ENCODE peak calls at places on chromosomes 13 and 19, in seven cellular contexts. Z is H9, Q is mesothelial cell of epicardium, M is bronchial epithelial cell, W is right lobe of liver, B is spleen, Y is endothelial cell. G is an unnamed sample.
A peak's percentile ranks its signal among the peaks of the same experiment; 100 is the strongest.

GRCh38 chr13:33123066-33123940 is 107.1 kb downstream of the KL start:
- DNase-seq in W (no peak), Y (no peak), M (no peak), Z (no peak), B (no peak), Q (no peak), G (no peak)

GRCh38 chr13:24718192-24718965 is 38.2 kb downstream of the ATP12A start:
- DNase-seq in M (no peak), W (no peak), B (no peak), Q (no peak), Z (no peak), Y (no peak), G (no peak)

GRCh38 chr19:10871711-10872550 is 578 bp downstream of the CARM1 start:
- DNase-seq in Y (peak; percentile 36), M (no peak), B (peak; percentile 94), W (peak; percentile 63), Q (peak; percentile 33), Z (no peak), G (no peak)

GRCh38 chr19:55226788-55227187 is 1.8 kb downstream of the TMEM86B start:
- DNase-seq in W (no peak), M (no peak), Z (peak; percentile 22), Q (no peak), B (no peak), Y (no peak), G (no peak)

GRCh38 chr13:22102237-22102636 is 431.4 kb downstream of the FGF9 start:
- DNase-seq in M (no peak), Q (no peak), Y (no peak), Z (no peak), B (no peak), W (no peak), G (no peak)

GRCh38 chr19:1884291-1884718 is 991 bp downstream of the ABHD17A start:
- DNase-seq in Q (no peak), M (no peak), Y (no peak), B (no peak), W (no peak), Z (no peak), G (no peak)

GRCh38 chr13:63297162-63297561 is 1881.5 kb upstream of the PCDH20 start:
- DNase-seq in W (no peak), Q (no peak), Y (no peak), Z (no peak), M (no peak), B (no peak), G (no peak)

GRCh38 chr13:33610471-33611015 is 207.4 kb upstream of the RFC3 start:
- DNase-seq in M (no peak), Y (no peak), B (peak; percentile 83), Q (no peak), W (peak; percentile 85), Z (peak; percentile 84), G (peak; percentile 20)

GRCh38 chr19:12757544-12758274 is 6.1 kb downstream of the BEST2 start:
- DNase-seq in M (peak; percentile 40), W (peak; percentile 78), B (peak; percentile 92), Z (peak; percentile 95), Y (peak; percentile 90), Q (peak; percentile 58), G (peak; percentile 87)

GRCh38 chr13:25468330-25469178 is 96.8 kb downstream of the ATP8A2 start:
- DNase-seq in W (no peak), M (no peak), Q (peak; percentile 63), Z (peak; percentile 82), Y (peak; percentile 37), B (no peak), G (peak; percentile 47)

GRCh38 chr19:9858766-9859165 is 23.6 kb downstream of the PIN1 start:
- DNase-seq in M (no peak), W (no peak), B (no peak), Y (no peak), Q (no peak), Z (no peak), G (no peak)

GRCh38 chr13:65265988-65266387 is 1964.1 kb downstream of the PCDH9 start:
- DNase-seq in Z (no peak), Y (no peak), M (no peak), W (no peak), Q (no peak), B (no peak), G (no peak)

GRCh38 chr19:2391118-2391725 is 31.2 kb downstream of the TMPRSS9 start:
- DNase-seq in Y (peak; percentile 26), B (no peak), Q (no peak), Z (no peak), W (no peak), M (peak; percentile 69), G (no peak)

GRCh38 chr13:47480121-47480520 is 521.0 kb downstream of the SUCLA2 start:
- DNase-seq in B (no peak), W (no peak), Q (no peak), Z (no peak), Y (no peak), M (peak; percentile 61), G (no peak)

GRCh38 chr13:90750021-90750420 is 597.5 kb upstream of the MIR17HG start:
- DNase-seq in Q (no peak), M (no peak), Y (no peak), B (no peak), Z (no peak), W (no peak), G (no peak)

GRCh38 chr19:12139309-12139708 is 841 bp downstream of the ZNF20 start:
- DNase-seq in Q (no peak), Z (no peak), B (no peak), W (no peak), M (no peak), Y (no peak), G (no peak)

GRCh38 chr19:11324748-11325389 is 14.6 kb downstream of the RAB3D start:
- DNase-seq in Z (no peak), M (no peak), Q (no peak), Y (no peak), B (no peak), W (no peak), G (no peak)

GRCh38 chr19:49442793-49443365 is 1.6 kb upstream of the SLC17A7 start:
- DNase-seq in Q (peak; percentile 73), Y (peak; percentile 99), M (peak; percentile 77), B (peak; percentile 92), W (peak; percentile 97), Z (peak; percentile 100), G (peak; percentile 72)

GRCh38 chr13:27403252-27403678 is 21.2 kb upstream of the GTF3A start:
- DNase-seq in M (peak; percentile 38), W (no peak), B (no peak), Z (no peak), Q (no peak), Y (no peak), G (no peak)

GRCh38 chr19:14114854-14115253 is 2.7 kb downstream of the PRKACA start:
- DNase-seq in B (peak; percentile 91), W (peak; percentile 74), Z (peak; percentile 67), Y (peak; percentile 72), M (no peak), Q (no peak), G (peak; percentile 21)

GRCh38 chr13:69109891-69110525 is 997.6 kb upstream of the ATXN8OS start:
- DNase-seq in Q (no peak), M (peak; percentile 14), B (no peak), W (no peak), Y (no peak), Z (peak; percentile 31), G (no peak)

GRCh38 chr13:49625392-49626137 is 2.7 kb upstream of the ARL11 start:
- DNase-seq in M (no peak), W (peak; percentile 94), Q (no peak), Z (no peak), Y (no peak), B (peak; percentile 82), G (no peak)

GRCh38 chr13:80297094-80297493 is 43.8 kb downstream of the SPRY2 start:
- DNase-seq in Z (peak; percentile 47), Q (no peak), B (no peak), W (no peak), Y (no peak), M (no peak), G (no peak)

GRCh38 chr19:30026933-30027332 is 84.9 kb downstream of the URI1 start:
- DNase-seq in W (no peak), Y (no peak), M (no peak), Q (no peak), B (no peak), Z (no peak), G (no peak)
- TF ChIP-seq CTCF in W (no peak), Y (no peak), M (no peak), Q (no peak), B (no peak), Z (no peak), G (no peak)

GRCh38 chr13:94224670-94225069 is 254.8 kb downstream of the DCT start:
- DNase-seq in Z (no peak), Y (no peak), B (no peak), Q (no peak), W (no peak), M (no peak), G (no peak)
- TF ChIP-seq CTCF in Z (peak; percentile 36), Y (no peak), B (no peak), Q (no peak), W (no peak), M (no peak), G (no peak)

GRCh38 chr13:50801087-50801931 is 42.2 kb downstream of the DLEU7 start:
- DNase-seq in W (no peak), Z (peak; percentile 64), B (no peak), M (peak; percentile 64), Q (no peak), Y (peak; percentile 74), G (peak; percentile 73)
- TF ChIP-seq CTCF in W (peak; percentile 81), Z (peak; percentile 88), B (peak; percentile 72), M (peak; percentile 78), Q (peak; percentile 62), Y (peak; percentile 64), G (peak; percentile 85)

GRCh38 chr13:19978830-19979437 is 20.4 kb downstream of the ZMYM2 start:
- DNase-seq in Y (no peak), B (no peak), M (no peak), W (no peak), Q (no peak), Z (no peak), G (no peak)

GRCh38 chr13:19982447-19983043 is 24.0 kb downstream of the ZMYM2 start:
- DNase-seq in M (no peak), Q (no peak), Y (no peak), W (no peak), B (no peak), Z (no peak), G (no peak)

GRCh38 chr13:19981685-19982238 is 23.2 kb downstream of the ZMYM2 start:
- DNase-seq in Z (no peak), B (no peak), Q (no peak), M (no peak), Y (no peak), W (no peak), G (no peak)

GRCh38 chr13:19985219-19985556 is 26.7 kb downstream of the ZMYM2 start:
- DNase-seq in B (no peak), W (no peak), Y (no peak), M (no peak), Q (no peak), Z (no peak), G (no peak)

DNA sequence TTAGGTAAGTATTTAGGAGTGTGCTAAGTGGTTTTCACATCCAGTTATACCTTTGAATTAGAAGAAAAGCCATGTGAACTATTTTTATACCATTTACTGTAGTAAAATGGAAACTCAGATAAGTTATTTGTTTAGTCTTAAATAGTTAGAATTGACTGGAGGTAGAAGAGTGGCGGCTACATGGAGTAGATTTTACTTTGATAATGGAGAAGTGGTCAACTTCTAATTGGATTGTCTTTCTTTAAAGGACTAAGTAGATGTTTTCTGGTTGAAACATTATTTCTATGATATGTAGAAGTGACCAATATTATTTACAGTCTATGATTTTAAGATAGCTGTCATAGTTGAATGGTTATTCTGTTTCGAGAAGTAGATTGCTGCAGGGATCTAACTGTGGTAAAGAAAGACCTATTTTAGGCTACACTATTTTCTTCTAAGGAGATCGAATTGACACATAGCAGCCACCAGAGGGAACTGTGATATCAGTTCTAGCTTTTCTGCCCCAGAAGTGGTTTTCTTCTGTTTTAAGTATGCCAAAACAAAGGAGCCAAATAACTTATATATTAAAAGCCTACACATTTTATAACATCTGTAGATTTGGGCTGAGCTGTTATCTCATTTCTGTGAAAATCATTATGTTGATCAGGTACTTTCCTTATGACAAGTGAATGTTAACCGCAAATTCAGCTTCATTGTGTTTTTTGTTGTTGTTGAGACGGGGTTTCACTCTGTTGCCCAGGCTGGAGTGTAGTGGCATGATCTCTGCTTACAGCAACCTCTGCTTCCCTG is 26.1 kb downstream of the ZMYM2 start:
- DNase-seq in Q (no peak), B (no peak), Y (no peak), Z (no peak), M (peak; percentile 26), W (no peak), G (no peak)
- TF ChIP-seq CTCF in Q (peak; percentile 28), B (peak; percentile 30), Y (peak; percentile 49), Z (peak; percentile 77), M (peak; percentile 41), W (peak; percentile 40), G (peak; percentile 71)

G was measured in neural crest cell.